ENCODE peak calls at places on chromosomes 4 and X, in ten cellular contexts. A is stimulated activated CD4-positive, alpha-beta T cell treated with anti-CD3 and anti-CD28 coated beads, TNF-alpha, amount 100 ng/mL, for 48 hours; Z is GM04503; X is activated T-cell treated with anti-CD3 and anti-CD28 coated beads, Interleukin-2, amount 50 U/mL, for 72 hours; Q is Caco-2; K is AG09319; M is AG09309; Y is NB4; E is RWPE1; V is foreskin keratinocyte. G is an unnamed sample.

GRCh38 chr4:76518241-76518640 is 83.2 kb downstream of the SHROOM3 start:
- DNase-seq in A (no peak), Z (no peak), X (no peak), Q (no peak), K (no peak), M (no peak), Y (no peak), E (no peak), V (no peak), G (no peak)

GRCh38 chr4:147772459-147772969 is 40.6 kb downstream of the ARHGAP10 start:
- DNase-seq in A (no peak), Z (peak; percentile 78), X (no peak), Q (no peak), K (no peak), M (no peak), Y (no peak), E (peak; percentile 64), V (peak; percentile 85), G (no peak)

GRCh38 chr4:177566691-177567090 is 124.5 kb upstream of the AGA start:
- DNase-seq in A (no peak), Z (no peak), X (no peak), Q (no peak), K (no peak), M (no peak), Y (no peak), E (no peak), V (no peak), G (no peak)

GRCh38 chr4:8553216-8553615 is 27.0 kb upstream of the GPR78 start:
- DNase-seq in A (no peak), Z (no peak), X (no peak), Q (no peak), K (no peak), M (no peak), Y (no peak), E (no peak), V (no peak), G (no peak)

GRCh38 chr4:17385403-17385802 is 126.5 kb downstream of the QDPR start:
- DNase-seq in A (no peak), Z (no peak), X (peak; percentile 8), Q (no peak), K (peak; percentile 14), M (no peak), Y (peak; percentile 66), E (peak; percentile 3), V (peak; percentile 1), G (no peak)

GRCh38 chr4:10157478-10158354 is 41.1 kb upstream of the WDR1 start:
- DNase-seq in A (no peak), Z (no peak), X (peak; percentile 53), Q (peak; percentile 58), K (peak; percentile 48), M (no peak), Y (peak; percentile 72), E (peak; percentile 67), V (peak; percentile 36), G (peak; percentile 92)

GRCh38 chr4:38678078-38678477 is 14.1 kb downstream of the KLF3 start:
- DNase-seq in A (no peak), Z (peak; percentile 85), X (no peak), Q (no peak), K (peak; percentile 68), M (peak; percentile 84), Y (no peak), E (no peak), V (no peak), G (no peak)

GRCh38 chrX:130728208-130728607 is 174.8 kb downstream of the ENOX2 start:
- DNase-seq in A (no peak), Z (no peak), X (no peak), Q (no peak), K (no peak), M (no peak), Y (no peak), E (peak; percentile 0), V (no peak), G (no peak)

GRCh38 chr4:169397762-169398161 is 127.0 kb upstream of the SH3RF1 start:
- DNase-seq in A (no peak), Z (peak; percentile 17), X (no peak), Q (no peak), K (no peak), M (no peak), Y (no peak), E (no peak), V (peak; percentile 56), G (no peak)

GRCh38 chr4:17578482-17578891 is 1.5 kb downstream of the LAP3 start:
- DNase-seq in A (no peak), Z (no peak), X (peak; percentile 9), Q (no peak), K (no peak), M (no peak), Y (peak; percentile 76), E (no peak), V (no peak), G (no peak)

GRCh38 chr4:26237916-26238315 is 82.9 kb upstream of the RBPJ start:
- DNase-seq in A (no peak), Z (no peak), X (no peak), Q (no peak), K (no peak), M (no peak), Y (no peak), E (no peak), V (no peak), G (no peak)

GRCh38 chr4:128571747-128572146 is 237.8 kb upstream of the JADE1 start:
- DNase-seq in A (no peak), Z (peak; percentile 78), X (no peak), Q (peak; percentile 54), K (peak; percentile 72), M (peak; percentile 72), Y (no peak), E (peak; percentile 79), V (peak; percentile 26), G (no peak)

GRCh38 chr4:144627663-144628076 is 18.3 kb upstream of the HHIP start:
- DNase-seq in A (no peak), Z (no peak), X (no peak), Q (no peak), K (no peak), M (no peak), Y (no peak), E (peak; percentile 12), V (peak; percentile 89), G (no peak)

GRCh38 chr4:19739101-19739651 is 512.5 kb upstream of the SLIT2 start:
- DNase-seq in A (no peak), Z (peak; percentile 21), X (no peak), Q (no peak), K (peak; percentile 64), M (peak; percentile 47), Y (peak; percentile 6), E (peak; percentile 49), V (peak; percentile 66), G (no peak)

GRCh38 chrX:48957827-48958634 is 624 bp upstream of the OTUD5 start:
- DNase-seq in A (peak; percentile 91), Z (peak; percentile 88), X (peak; percentile 94), Q (peak; percentile 97), K (peak; percentile 97), M (peak; percentile 94), Y (peak; percentile 97), E (peak; percentile 95), V (peak; percentile 92), G (peak; percentile 92)

GRCh38 chr4:169228076-169228475 is 42.7 kb downstream of the SH3RF1 start:
- DNase-seq in A (no peak), Z (no peak), X (no peak), Q (no peak), K (no peak), M (no peak), Y (no peak), E (no peak), V (no peak), G (no peak)

GRCh38 chr4:8867624-8868320 is 3.9 kb downstream of the HMX1 start:
- DNase-seq in A (no peak), Z (no peak), X (no peak), Q (no peak), K (no peak), M (no peak), Y (no peak), E (no peak), V (no peak), G (no peak)

GRCh38 chr4:179307297-179308136 is 1865.3 kb upstream of the AGA start:
- DNase-seq in A (no peak), Z (no peak), X (peak; percentile 26), Q (peak; percentile 34), K (no peak), M (no peak), Y (peak; percentile 53), E (no peak), V (no peak), G (no peak)

GRCh38 chrX:123513585-123514278 is 219.1 kb downstream of the THOC2 start:
- DNase-seq in A (no peak), Z (no peak), X (no peak), Q (no peak), K (no peak), M (no peak), Y (no peak), E (peak; percentile 5), V (no peak), G (no peak)

GRCh38 chrX:71636438-71637252 is 18.3 kb upstream of the CXCR3 start:
- DNase-seq in A (no peak), Z (no peak), X (no peak), Q (no peak), K (no peak), M (no peak), Y (no peak), E (no peak), V (no peak), G (no peak)

GRCh38 chrX:112785323-112785722 is 55.3 kb downstream of the AMOT start:
- DNase-seq in A (no peak), Z (no peak), X (no peak), Q (peak; percentile 34), K (no peak), M (no peak), Y (no peak), E (no peak), V (no peak), G (no peak)

GRCh38 chr4:40180356-40180755 is 16.5 kb upstream of the RHOH start:
- DNase-seq in A (no peak), Z (peak; percentile 83), X (no peak), Q (no peak), K (peak; percentile 71), M (peak; percentile 93), Y (peak; percentile 80), E (peak; percentile 79), V (peak; percentile 88), G (no peak)

GRCh38 chrX:151753313-151754041 is 18.9 kb downstream of the CNGA2 start:
- DNase-seq in A (peak; percentile 1), Z (peak; percentile 11), X (peak; percentile 13), Q (peak; percentile 36), K (peak; percentile 19), M (no peak), Y (peak; percentile 52), E (peak; percentile 61), V (peak; percentile 17), G (peak; percentile 48)

GRCh38 chr4:2417765-2418651 is at the start of gene ZFYVE28:
- DNase-seq in A (no peak), Z (no peak), X (no peak), Q (peak; percentile 37), K (no peak), M (no peak), Y (peak; percentile 56), E (no peak), V (no peak), G (no peak)

GRCh38 chr4:3500634-3501101 is 31.6 kb downstream of the LRPAP1 start:
- DNase-seq in A (no peak), Z (no peak), X (no peak), Q (no peak), K (no peak), M (no peak), Y (no peak), E (no peak), V (no peak), G (no peak)

GRCh38 chrX:48761674-48762471 is at the start of gene GLOD5:
- DNase-seq in A (no peak), Z (no peak), X (peak; percentile 6), Q (peak; percentile 82), K (no peak), M (no peak), Y (peak; percentile 22), E (peak; percentile 51), V (peak; percentile 23), G (no peak)

GRCh38 chr4:23333556-23333945 is 556.3 kb downstream of the PPARGC1A start:
- DNase-seq in A (no peak), Z (no peak), X (peak; percentile 21), Q (no peak), K (no peak), M (no peak), Y (no peak), E (no peak), V (no peak), G (no peak)

GRCh38 chrX:101485212-101486064 is at the start of gene ARMCX4:
- DNase-seq in A (peak; percentile 11), Z (no peak), X (peak; percentile 50), Q (no peak), K (peak; percentile 19), M (no peak), Y (no peak), E (peak; percentile 2), V (no peak), G (peak; percentile 75)